ENCODE peak calls at places on chromosomes 7 and 10, in five cellular contexts. Z is HCT116, X is prostate gland, U is right atrium auricular region, O is ovary. Q is an unnamed sample.

GRCh38 chr7:47317537-47317936 is 264.4 kb downstream of the TNS3 start:
- DNase-seq in Z (no peak), X (no peak), U (no peak), O (no peak), Q (no peak)

GRCh38 chr10:86545097-86545496 is 23.5 kb upstream of the WAPL start:
- DNase-seq in Z (no peak), X (no peak), U (no peak), O (no peak), Q (no peak)

GRCh38 chr7:75948179-75948578 is 33.2 kb downstream of the POR start:
- DNase-seq in Z (no peak), X (no peak), U (no peak), O (no peak), Q (no peak)

GRCh38 chr7:50782376-50783208 is at the start of gene GRB10:
- DNase-seq in Z (no peak), X (no peak), U (no peak), O (peak), Q (no peak)

GRCh38 chr7:16668049-16668858 is 22.3 kb downstream of the BZW2 start:
- DNase-seq in Z (peak), X (peak), U (peak), O (no peak), Q (peak)

GRCh38 chr7:101185258-101185839 is 5.3 kb upstream of the NAT16 start:
- DNase-seq in Z (no peak), X (no peak), U (no peak), O (no peak), Q (no peak)

GRCh38 chr7:149448961-149449360 is 11.9 kb downstream of the ZNF777 start:
- DNase-seq in Z (no peak), X (no peak), U (no peak), O (no peak), Q (no peak)

GRCh38 chr7:149001427-149002068 is 26.8 kb downstream of the PDIA4 start:
- DNase-seq in Z (no peak), X (no peak), U (no peak), O (no peak), Q (no peak)

GRCh38 chr7:150876817-150877526 is 24.7 kb downstream of the AOC1 start:
- DNase-seq in Z (peak), X (peak), U (peak), O (peak), Q (no peak)

GRCh38 chr7:85529197-85529596 is 342.3 kb upstream of the SEMA3D start:
- DNase-seq in Z (no peak), X (no peak), U (no peak), O (no peak), Q (no peak)

GRCh38 chr7:16357921-16358320 is 63.4 kb downstream of the CRPPA start:
- DNase-seq in Z (no peak), X (peak), U (no peak), O (no peak), Q (no peak)

GRCh38 chr7:119256001-119256400 is 1017.0 kb upstream of the KCND2 start:
- DNase-seq in Z (no peak), X (no peak), U (no peak), O (no peak), Q (no peak)

GRCh38 chr7:38294926-38295325 is 21.5 kb upstream of the TARP start:
- DNase-seq in Z (no peak), X (no peak), U (no peak), O (no peak), Q (no peak)

GRCh38 chr7:94401411-94401810 is 6.7 kb downstream of the COL1A2 start:
- DNase-seq in Z (no peak), X (no peak), U (no peak), O (no peak), Q (no peak)

GRCh38 chr10:89090760-89091455 is 100.3 kb downstream of the FAS start:
- DNase-seq in Z (no peak), X (no peak), U (no peak), O (no peak), Q (no peak)

GRCh38 chr10:34172936-34173533 is 642.1 kb downstream of the PARD3 start:
- DNase-seq in Z (no peak), X (no peak), U (no peak), O (no peak), Q (no peak)

GRCh38 chr10:29897999-29898716 is 161.2 kb downstream of the JCAD start:
- DNase-seq in Z (no peak), X (no peak), U (no peak), O (no peak), Q (no peak)

GRCh38 chr7:68888971-68889385 is 709.3 kb upstream of the AUTS2 start:
- DNase-seq in Z (no peak), X (no peak), U (no peak), O (no peak), Q (no peak)

GRCh38 chr7:136857573-136857972 is 10.9 kb upstream of the CHRM2 start:
- DNase-seq in Z (no peak), X (no peak), U (no peak), O (no peak), Q (no peak)

GRCh38 chr10:118621304-118621942 is 26.0 kb upstream of the PRLHR start:
- DNase-seq in Z (no peak), X (peak), U (no peak), O (no peak), Q (no peak)

GRCh38 chr10:26251925-26252324 is 35.4 kb downstream of the GAD2 start:
- DNase-seq in Z (no peak), X (no peak), U (no peak), O (no peak), Q (peak)

GRCh38 chr7:106757846-106758245 is 96.9 kb upstream of the CCDC71L start:
- DNase-seq in Z (no peak), X (no peak), U (no peak), O (no peak), Q (no peak)

GRCh38 chr10:102424145-102424544 is 3.5 kb downstream of the FBXL15 start:
- DNase-seq in Z (no peak), X (no peak), U (no peak), O (no peak), Q (no peak)

GRCh38 chr7:82699773-82700186 is 256.2 kb upstream of the CACNA2D1 start:
- DNase-seq in Z (peak), X (peak), U (no peak), O (no peak), Q (peak)

GRCh38 chr10:132670546-132670945 is 115.4 kb downstream of the NKX6-2 start:
- DNase-seq in Z (no peak), X (no peak), U (no peak), O (no peak), Q (no peak)

GRCh38 chr10:5413012-5413938 is 918 bp downstream of the NET1 start:
- DNase-seq in Z (no peak), X (no peak), U (no peak), O (peak), Q (no peak)

GRCh38 chr7:72217151-72217550 is 195.0 kb downstream of the CALN1 start:
- DNase-seq in Z (no peak), X (no peak), U (no peak), O (no peak), Q (no peak)

GRCh38 chr10:31947144-31947926 is 18.7 kb upstream of the ARHGAP12 start:
- DNase-seq in Z (peak), X (peak), U (no peak), O (no peak), Q (no peak)

GRCh38 chr10:48306870-48307531 is 524 bp downstream of the MAPK8 start:
- DNase-seq in Z (no peak), X (peak), U (peak), O (peak), Q (no peak)

GRCh38 chr10:46006219-46006618 is 24.2 kb downstream of the NCOA4 start:
- DNase-seq in Z (no peak), X (no peak), U (no peak), O (no peak), Q (peak)

GRCh38 chr10:84328303-84329093 is at the start of gene CCSER2:
- DNase-seq in Z (peak), X (peak), U (peak), O (peak), Q (peak)

GRCh38 chr10:84329094-84329611 is 764 bp downstream of the CCSER2 start:
- DNase-seq in Z (no peak), X (no peak), U (no peak), O (peak), Q (no peak)

GRCh38 chr10:84331091-84331490 is 2.7 kb downstream of the CCSER2 start:
- DNase-seq in Z (no peak), X (no peak), U (no peak), O (no peak), Q (no peak)

GRCh38 chr10:84333864-84334451 is 5.6 kb downstream of the CCSER2 start:
- DNase-seq in Z (no peak), X (no peak), U (no peak), O (no peak), Q (no peak)

DNA sequence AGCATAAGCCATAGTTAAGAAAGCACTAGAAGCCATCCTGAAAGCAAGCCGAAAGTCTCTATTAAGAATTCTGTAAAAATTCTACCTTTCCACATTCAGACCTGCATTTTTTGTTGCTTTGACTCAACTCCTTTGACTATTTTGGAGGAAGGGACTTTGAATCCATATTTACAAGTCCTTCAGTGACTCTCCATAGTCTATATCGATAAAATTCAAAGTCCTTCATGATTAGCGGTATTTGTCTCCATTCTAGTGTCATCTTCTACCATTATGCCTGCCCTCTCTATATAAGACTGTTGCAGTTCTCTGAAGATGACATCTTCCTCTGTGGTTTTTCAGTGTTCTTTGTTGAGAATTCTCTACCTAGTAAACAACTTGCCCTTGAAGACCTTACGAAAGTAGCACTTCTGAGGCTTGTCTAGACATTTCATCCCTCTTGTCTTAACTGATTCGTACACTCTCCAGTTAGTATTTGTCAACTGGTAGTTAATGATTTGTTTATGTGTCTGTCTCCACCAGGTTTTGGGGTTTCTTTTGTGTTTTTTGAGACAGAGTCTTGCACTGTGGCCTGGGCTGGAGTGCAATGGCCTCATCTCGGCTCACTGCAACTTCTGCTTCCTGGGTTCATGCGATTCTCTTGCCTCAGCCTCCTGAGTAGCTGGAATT is 1.7 kb downstream of the CCSER2 start:
- DNase-seq in Z (no peak), X (no peak), U (no peak), O (no peak), Q (no peak)
- H3K27ac ChIP-seq in Z (no peak), X (no peak), U (no peak), O (no peak), Q (no peak)

DNA sequence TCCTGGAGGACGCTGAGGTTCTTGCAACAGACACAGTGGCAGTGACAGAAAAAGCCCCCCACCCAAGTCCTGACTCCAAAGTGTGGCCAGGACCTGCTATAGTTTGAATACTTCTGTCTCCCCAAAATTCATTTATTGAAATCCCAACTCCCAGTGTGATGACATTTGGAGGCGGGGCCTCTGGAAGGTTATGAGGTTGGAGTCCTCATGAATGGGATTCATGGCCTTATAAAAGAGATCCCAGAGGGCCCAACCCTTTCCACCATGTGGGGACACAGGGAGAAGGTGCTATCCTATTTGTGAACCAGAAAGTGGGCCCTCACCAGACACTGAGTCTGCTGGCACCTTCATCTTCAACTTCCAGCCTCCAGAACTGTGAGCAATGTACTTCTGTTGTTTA is 18.3 kb downstream of the ANXA11 start:
- DNase-seq in Z (no peak), X (no peak), U (no peak), O (no peak), Q (no peak)
- H3K27ac ChIP-seq in Z (no peak), X (peak), U (peak), O (no peak), Q (no peak)

DNA sequence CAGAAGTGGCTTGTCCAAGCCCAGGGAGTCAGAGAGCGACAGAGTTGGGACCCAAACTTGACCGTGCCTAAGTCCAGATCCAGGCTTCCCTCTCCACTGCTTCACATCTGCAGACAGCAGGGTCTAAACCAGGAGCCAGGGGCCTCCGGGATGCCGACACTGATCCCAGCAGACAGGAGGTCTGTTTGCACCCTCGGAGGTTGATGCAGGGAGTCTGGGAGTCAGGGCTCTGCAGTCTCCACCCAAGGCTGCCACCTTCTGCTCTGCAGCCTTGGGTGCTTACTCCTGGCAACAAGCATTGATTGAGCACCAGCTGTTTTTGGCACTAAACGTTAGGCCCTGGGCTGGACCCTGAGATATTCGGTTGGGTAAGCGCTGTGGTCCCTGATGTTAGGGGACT is 21.0 kb downstream of the ELFN1 start:
- DNase-seq in Z (no peak), X (no peak), U (no peak), O (no peak), Q (no peak)
- H3K27ac ChIP-seq in Z (no peak), X (no peak), U (peak), O (no peak), Q (no peak)

GRCh38 chr7:112362796-112363195 is 87.5 kb upstream of the IFRD1 start:
- DNase-seq in Z (no peak), X (no peak), U (no peak), O (no peak), Q (no peak)

GRCh38 chr7:112360681-112361080 is 89.6 kb upstream of the IFRD1 start:
- DNase-seq in Z (no peak), X (no peak), U (no peak), O (no peak), Q (no peak)

GRCh38 chr7:112359086-112359485 is 91.2 kb upstream of the IFRD1 start:
- DNase-seq in Z (no peak), X (no peak), U (no peak), O (no peak), Q (no peak)

GRCh38 chr7:112361154-112361553 is 89.1 kb upstream of the IFRD1 start:
- DNase-seq in Z (no peak), X (peak), U (no peak), O (no peak), Q (no peak)

DNA sequence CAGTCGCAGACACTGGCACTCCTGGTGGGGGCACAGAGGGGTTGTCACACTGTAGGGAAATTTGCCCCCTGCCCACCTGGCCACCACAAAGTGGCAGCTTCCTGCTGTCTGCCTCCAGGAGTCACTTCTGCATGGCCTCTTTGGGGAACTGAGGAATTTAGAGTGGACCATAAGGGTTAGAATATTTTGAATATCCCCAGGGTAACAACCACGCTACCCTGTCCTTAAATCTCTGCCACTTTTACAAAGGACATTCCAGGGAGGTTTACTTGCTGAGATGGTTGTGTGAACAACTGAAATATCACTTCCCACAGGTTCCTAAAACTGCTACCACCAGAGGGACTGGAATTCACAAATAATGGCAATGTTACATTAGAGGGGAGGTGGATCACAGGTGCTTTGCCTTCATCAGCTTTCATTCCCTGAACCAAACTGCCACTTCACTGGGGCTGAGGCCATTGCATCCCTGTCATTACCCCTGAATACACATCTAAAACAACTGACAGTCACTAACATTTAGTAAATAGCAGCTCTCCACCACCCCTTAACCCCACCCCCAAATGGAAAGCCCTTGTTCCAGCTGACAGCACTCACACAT is 88.1 kb upstream of the IFRD1 start:
- DNase-seq in Z (no peak), X (no peak), U (no peak), O (no peak), Q (no peak)
- H3K27ac ChIP-seq in Z (no peak), X (no peak), U (no peak), O (no peak), Q (no peak)

DNA sequence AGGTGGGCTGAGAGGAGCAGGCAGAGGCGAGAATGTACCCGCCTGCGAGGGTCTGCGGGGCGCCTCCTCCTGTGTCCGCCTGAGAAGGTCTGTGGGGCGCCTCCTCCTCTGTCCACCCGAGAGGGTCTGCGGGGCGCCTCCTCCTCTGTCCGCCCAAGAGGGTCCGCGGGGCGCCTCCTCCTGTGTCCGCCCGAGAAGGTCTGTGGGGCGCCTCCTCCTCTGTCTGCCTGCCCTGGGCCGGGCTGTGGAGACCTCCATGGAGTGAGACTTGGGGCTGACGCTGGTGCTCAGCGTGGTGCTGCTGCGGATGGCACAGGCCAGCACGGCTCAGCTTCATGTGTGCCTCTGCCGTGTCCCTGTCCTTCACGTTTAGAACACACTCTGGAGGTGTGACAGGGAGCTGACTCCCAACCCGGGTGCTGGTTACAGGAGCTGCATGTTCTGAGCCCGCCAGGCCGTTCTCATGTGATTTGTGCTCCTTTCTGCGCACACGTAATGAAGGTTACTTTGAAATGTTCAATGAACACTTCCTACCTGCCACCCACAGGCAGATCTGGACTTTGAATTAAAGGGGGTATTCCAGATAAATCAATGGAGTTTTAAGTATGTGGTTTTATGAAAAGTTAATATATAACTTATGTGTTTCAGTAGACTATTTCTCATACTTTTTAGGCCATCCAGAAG is 20.5 kb upstream of the GET4 start:
- DNase-seq in Z (no peak), X (no peak), U (no peak), O (no peak), Q (no peak)
- H3K27ac ChIP-seq in Z (no peak), X (no peak), U (no peak), O (no peak), Q (no peak)

GRCh38 chr10:79434223-79434687 is 11.2 kb downstream of the ZCCHC24 start:
- DNase-seq in Z (no peak), X (no peak), U (no peak), O (no peak), Q (no peak)
- H3K27ac ChIP-seq in Z (no peak), X (peak), U (peak), O (peak), Q (no peak)

GRCh38 chr7:2605608-2606538 is 25.9 kb upstream of the TTYH3 start:
- DNase-seq in Z (no peak), X (no peak), U (no peak), O (no peak), Q (no peak)
- H3K27ac ChIP-seq in Z (no peak), X (no peak), U (peak), O (no peak), Q (no peak)

DNA sequence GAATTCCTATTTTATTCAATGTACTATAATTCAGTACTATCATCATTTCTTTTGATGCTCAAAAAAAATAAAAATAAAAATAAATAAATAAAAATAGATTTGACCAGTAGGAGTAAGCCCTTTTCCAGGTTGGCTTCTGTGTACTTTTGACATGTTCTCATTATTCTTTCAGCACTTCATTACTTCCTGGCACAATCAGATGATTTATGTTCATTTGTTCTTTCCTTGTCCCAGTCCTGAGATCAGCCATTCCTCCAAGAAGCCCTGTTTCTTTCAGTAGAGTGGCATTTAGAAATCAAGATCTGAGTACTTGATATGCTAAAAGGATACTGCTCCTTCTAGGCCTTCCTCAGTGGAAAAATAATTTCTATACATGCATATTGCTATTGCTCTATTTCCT is 20.9 kb downstream of the ARL4A start:
- DNase-seq in Z (no peak), X (no peak), U (no peak), O (no peak), Q (no peak)
- H3K27ac ChIP-seq in Z (no peak), X (no peak), U (no peak), O (no peak), Q (peak)

GRCh38 chr10:67697646-67698245 is 1.8 kb upstream of the CTNNA3 start:
- DNase-seq in Z (peak), X (peak), U (no peak), O (no peak), Q (no peak)
- H3K27ac ChIP-seq in Z (no peak), X (no peak), U (no peak), O (no peak), Q (no peak)